ENCODE peak calls at places on chromosomes 12 and 14, in five cellular contexts. One of them, this sample, is unnamed.

GRCh38 chr12:76738824-76739579 is 24.9 kb upstream of the ZDHHC17 start:
- DNase-seq in esophagus squamous epithelium: no peak
- DNase-seq in Peyer's patch: no peak
- DNase-seq in cardiac muscle cell: no peak
- DNase-seq in kidney epithelial cell: no peak
- DNase-seq in this sample: no peak

GRCh38 chr12:117854339-117855012 is 114.3 kb downstream of the KSR2 start:
- DNase-seq in esophagus squamous epithelium: no peak
- DNase-seq in Peyer's patch: no peak
- DNase-seq in cardiac muscle cell: peak; percentile 63
- DNase-seq in kidney epithelial cell: no peak
- DNase-seq in this sample: no peak

GRCh38 chr14:70658899-70659298 is 17.2 kb downstream of the TTC9 start:
- DNase-seq in esophagus squamous epithelium: no peak
- DNase-seq in Peyer's patch: peak; percentile 47
- DNase-seq in cardiac muscle cell: no peak
- DNase-seq in kidney epithelial cell: no peak
- DNase-seq in this sample: no peak

GRCh38 chr14:104933721-104934379 is 9.2 kb downstream of the PLD4 start:
- DNase-seq in esophagus squamous epithelium: no peak
- DNase-seq in Peyer's patch: no peak
- DNase-seq in cardiac muscle cell: no peak
- DNase-seq in kidney epithelial cell: no peak
- DNase-seq in this sample: no peak

GRCh38 chr14:99313234-99313633 is 41.2 kb upstream of the BCL11B start:
- DNase-seq in esophagus squamous epithelium: no peak
- DNase-seq in Peyer's patch: no peak
- DNase-seq in cardiac muscle cell: no peak
- DNase-seq in kidney epithelial cell: no peak
- DNase-seq in this sample: no peak

GRCh38 chr12:119715268-119715620 is 47.3 kb downstream of the PRKAB1 start:
- DNase-seq in esophagus squamous epithelium: no peak
- DNase-seq in Peyer's patch: no peak
- DNase-seq in cardiac muscle cell: no peak
- DNase-seq in kidney epithelial cell: no peak
- DNase-seq in this sample: no peak

GRCh38 chr14:61221906-61222305 is 59.2 kb downstream of the TMEM30B start:
- DNase-seq in esophagus squamous epithelium: no peak
- DNase-seq in Peyer's patch: no peak
- DNase-seq in cardiac muscle cell: no peak
- DNase-seq in kidney epithelial cell: no peak
- DNase-seq in this sample: no peak

GRCh38 chr12:237026-237815 is 23.3 kb upstream of the SLC6A12 start:
- DNase-seq in esophagus squamous epithelium: no peak
- DNase-seq in Peyer's patch: no peak
- DNase-seq in cardiac muscle cell: no peak
- DNase-seq in kidney epithelial cell: no peak
- DNase-seq in this sample: no peak

GRCh38 chr12:4268549-4269181 is 4.9 kb upstream of the CCND2 start:
- DNase-seq in esophagus squamous epithelium: no peak
- DNase-seq in Peyer's patch: peak; percentile 48
- DNase-seq in cardiac muscle cell: no peak
- DNase-seq in kidney epithelial cell: no peak
- DNase-seq in this sample: no peak

GRCh38 chr12:26345471-26346003 is 150.2 kb downstream of the SSPN start:
- DNase-seq in esophagus squamous epithelium: no peak
- DNase-seq in Peyer's patch: no peak
- DNase-seq in cardiac muscle cell: no peak
- DNase-seq in kidney epithelial cell: no peak
- DNase-seq in this sample: no peak

GRCh38 chr12:28704477-28705169 is 444.5 kb upstream of the FAR2 start:
- DNase-seq in esophagus squamous epithelium: no peak
- DNase-seq in Peyer's patch: no peak
- DNase-seq in cardiac muscle cell: no peak
- DNase-seq in kidney epithelial cell: no peak
- DNase-seq in this sample: no peak

GRCh38 chr12:28711411-28711810 is 437.7 kb upstream of the FAR2 start:
- DNase-seq in esophagus squamous epithelium: no peak
- DNase-seq in Peyer's patch: no peak
- DNase-seq in cardiac muscle cell: no peak
- DNase-seq in kidney epithelial cell: no peak
- DNase-seq in this sample: no peak

GRCh38 chr12:28710882-28711281 is 438.2 kb upstream of the FAR2 start:
- DNase-seq in esophagus squamous epithelium: no peak
- DNase-seq in Peyer's patch: no peak
- DNase-seq in cardiac muscle cell: no peak
- DNase-seq in kidney epithelial cell: peak; percentile 25
- DNase-seq in this sample: peak; percentile 63

GRCh38 chr12:28708918-28709371 is 440.1 kb upstream of the FAR2 start:
- DNase-seq in esophagus squamous epithelium: no peak
- DNase-seq in Peyer's patch: no peak
- DNase-seq in cardiac muscle cell: no peak
- DNase-seq in kidney epithelial cell: no peak
- DNase-seq in this sample: peak; percentile 52

DNA sequence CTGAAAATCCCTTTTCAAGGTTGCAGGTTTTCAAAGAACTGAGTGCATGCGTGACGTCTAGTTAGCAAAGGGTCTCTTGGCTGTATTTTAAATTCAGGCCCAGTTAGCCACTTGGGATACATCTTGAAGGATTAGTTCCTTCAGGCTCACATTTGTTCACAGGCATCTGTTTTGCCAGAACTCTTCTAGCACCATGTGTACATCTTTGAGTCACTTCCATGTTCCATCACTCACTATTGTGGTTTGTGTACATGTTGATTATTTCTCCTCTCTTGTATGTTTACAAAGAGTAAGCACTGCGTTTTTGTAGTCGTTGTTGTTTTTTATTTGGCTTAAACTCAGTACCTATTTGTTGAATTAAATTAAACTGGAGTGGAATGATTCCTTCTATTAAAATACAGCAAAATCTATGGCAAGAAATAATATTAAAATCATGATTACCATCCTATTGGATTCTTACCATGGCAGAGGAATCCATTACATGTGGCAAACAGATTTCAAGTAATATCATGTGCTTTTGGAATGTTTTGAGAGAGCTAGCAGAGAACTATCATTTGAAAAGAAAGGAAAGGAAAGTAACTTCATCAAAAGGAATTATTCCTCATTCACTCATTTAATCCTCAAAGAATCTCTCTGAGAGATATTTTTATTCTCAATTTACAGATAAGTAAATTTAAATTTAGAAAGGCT is 438.9 kb upstream of the FAR2 start:
- DNase-seq in esophagus squamous epithelium: no peak
- DNase-seq in Peyer's patch: no peak
- DNase-seq in cardiac muscle cell: no peak
- DNase-seq in kidney epithelial cell: no peak
- DNase-seq in this sample: no peak
- TF ChIP-seq CTCF in esophagus squamous epithelium: no peak
- TF ChIP-seq CTCF in Peyer's patch: no peak
- TF ChIP-seq CTCF in cardiac muscle cell: no peak
- TF ChIP-seq CTCF in kidney epithelial cell: no peak
- TF ChIP-seq CTCF in this sample: no peak

DNA sequence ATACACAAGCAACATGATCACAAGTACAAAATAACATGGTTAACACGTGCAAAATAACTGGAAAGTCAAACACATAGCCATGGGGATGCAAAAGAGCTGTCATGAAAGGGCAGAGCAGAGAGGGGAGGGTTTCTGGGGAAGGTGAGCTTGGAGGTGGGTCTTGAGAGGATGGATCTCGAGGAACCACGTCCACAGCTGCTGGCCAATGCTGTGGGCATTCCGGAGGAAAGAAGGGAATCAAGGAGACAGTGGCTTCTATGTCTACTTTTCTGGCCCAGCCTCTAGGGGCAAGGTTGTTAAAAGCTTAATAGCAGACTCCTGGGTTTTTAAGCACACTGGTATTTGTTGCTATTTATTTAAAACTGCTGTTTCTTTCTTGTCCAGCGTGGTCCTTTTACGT is 8.4 kb upstream of the MYH7 start:
- DNase-seq in esophagus squamous epithelium: no peak
- DNase-seq in Peyer's patch: no peak
- DNase-seq in cardiac muscle cell: no peak
- DNase-seq in kidney epithelial cell: no peak
- DNase-seq in this sample: no peak
- H3K4me3 ChIP-seq in esophagus squamous epithelium: no peak overlapping the region
- H3K4me3 ChIP-seq in Peyer's patch: no peak overlapping the region
- H3K4me3 ChIP-seq in cardiac muscle cell: peak overlapping the region; percentile 3
- H3K4me3 ChIP-seq in kidney epithelial cell: no peak overlapping the region
- H3K4me3 ChIP-seq in this sample: no peak overlapping the region

GRCh38 chr12:47903927-47904646 is 707 bp downstream of the VDR start:
- DNase-seq in esophagus squamous epithelium: no peak
- DNase-seq in Peyer's patch: no peak
- DNase-seq in cardiac muscle cell: no peak
- DNase-seq in kidney epithelial cell: peak; percentile 38
- DNase-seq in this sample: peak; percentile 62

GRCh38 chr12:47901285-47902093 is 3.3 kb downstream of the VDR start:
- DNase-seq in esophagus squamous epithelium: no peak
- DNase-seq in Peyer's patch: no peak
- DNase-seq in cardiac muscle cell: no peak
- DNase-seq in kidney epithelial cell: no peak
- DNase-seq in this sample: no peak

GRCh38 chr12:47904647-47905312 is at the start of gene VDR:
- DNase-seq in esophagus squamous epithelium: no peak
- DNase-seq in Peyer's patch: peak; percentile 72
- DNase-seq in cardiac muscle cell: peak; percentile 79
- DNase-seq in kidney epithelial cell: peak; percentile 65
- DNase-seq in this sample: no peak

GRCh38 chr12:47902131-47902639 is 2.6 kb downstream of the VDR start:
- DNase-seq in esophagus squamous epithelium: no peak
- DNase-seq in Peyer's patch: no peak
- DNase-seq in cardiac muscle cell: no peak
- DNase-seq in kidney epithelial cell: no peak
- DNase-seq in this sample: no peak

DNA sequence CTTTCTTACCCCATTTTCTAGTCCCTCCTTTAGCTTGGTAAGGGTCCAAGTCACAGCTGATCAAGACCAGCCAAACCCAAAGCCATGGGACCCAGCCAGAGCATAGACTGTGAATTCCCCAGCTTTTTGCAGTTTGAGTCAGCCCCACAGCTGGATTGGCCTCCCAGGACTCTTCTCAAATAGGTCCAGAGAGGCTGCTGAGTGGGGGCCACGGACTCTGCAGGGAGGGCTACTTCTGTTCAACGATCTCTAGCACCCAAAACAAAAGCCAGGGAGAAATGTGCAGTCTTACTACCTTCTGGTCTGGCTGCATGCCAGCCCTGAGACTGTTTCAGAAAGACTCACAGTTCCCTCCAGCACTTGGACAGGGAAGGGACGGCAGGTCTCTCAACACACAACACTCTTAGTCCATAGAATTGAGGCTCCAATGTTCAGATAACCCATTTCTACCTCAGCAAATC is 1.6 kb downstream of the VDR start:
- DNase-seq in esophagus squamous epithelium: no peak
- DNase-seq in Peyer's patch: no peak
- DNase-seq in cardiac muscle cell: peak; percentile 58
- DNase-seq in kidney epithelial cell: peak; percentile 18
- DNase-seq in this sample: peak; percentile 92
- TF ChIP-seq CTCF in esophagus squamous epithelium: no peak
- TF ChIP-seq CTCF in Peyer's patch: no peak
- TF ChIP-seq CTCF in cardiac muscle cell: no peak
- TF ChIP-seq CTCF in kidney epithelial cell: no peak
- TF ChIP-seq CTCF in this sample: no peak

DNA sequence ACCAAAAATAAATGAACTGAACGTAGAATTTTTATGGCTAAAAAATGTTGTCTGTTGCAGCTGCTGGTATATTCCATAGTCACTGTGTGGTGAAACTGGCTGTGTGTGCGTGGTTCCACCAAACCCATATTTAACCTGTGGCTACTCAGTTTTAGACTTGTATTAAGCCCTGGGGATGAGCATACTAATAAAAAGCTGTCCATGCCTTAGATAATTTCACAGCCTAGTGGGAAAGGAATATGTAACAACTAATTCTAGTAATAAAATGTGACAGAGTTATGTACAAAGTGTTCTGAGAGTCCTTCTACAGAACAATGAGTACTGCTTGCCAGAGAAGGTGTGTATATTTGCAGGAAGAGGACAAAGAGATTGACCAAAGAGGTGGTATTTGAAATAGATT is 125.5 kb downstream of the TMTC3 start:
- DNase-seq in esophagus squamous epithelium: no peak
- DNase-seq in Peyer's patch: no peak
- DNase-seq in cardiac muscle cell: no peak
- DNase-seq in kidney epithelial cell: no peak
- DNase-seq in this sample: no peak
- H3K4me3 ChIP-seq in esophagus squamous epithelium: no peak overlapping the region
- H3K4me3 ChIP-seq in Peyer's patch: no peak overlapping the region
- H3K4me3 ChIP-seq in cardiac muscle cell: no peak overlapping the region
- H3K4me3 ChIP-seq in kidney epithelial cell: no peak overlapping the region
- H3K4me3 ChIP-seq in this sample: no peak overlapping the region

GRCh38 chr12:21606175-21606574 is 1.5 kb upstream of the GYS2 start:
- DNase-seq in esophagus squamous epithelium: no peak
- DNase-seq in Peyer's patch: no peak
- DNase-seq in cardiac muscle cell: no peak
- DNase-seq in kidney epithelial cell: no peak
- DNase-seq in this sample: no peak

GRCh38 chr12:21602774-21603173 is 1.9 kb downstream of the GYS2 start:
- DNase-seq in esophagus squamous epithelium: no peak
- DNase-seq in Peyer's patch: no peak
- DNase-seq in cardiac muscle cell: no peak
- DNase-seq in kidney epithelial cell: no peak
- DNase-seq in this sample: no peak

GRCh38 chr12:21604245-21605101 is at the start of gene GYS2:
- DNase-seq in esophagus squamous epithelium: no peak
- DNase-seq in Peyer's patch: no peak
- DNase-seq in cardiac muscle cell: no peak
- DNase-seq in kidney epithelial cell: no peak
- DNase-seq in this sample: no peak

GRCh38 chr12:21607701-21608100 is 3.1 kb upstream of the GYS2 start:
- DNase-seq in esophagus squamous epithelium: no peak
- DNase-seq in Peyer's patch: no peak
- DNase-seq in cardiac muscle cell: peak; percentile 10
- DNase-seq in kidney epithelial cell: peak; percentile 10
- DNase-seq in this sample: peak; percentile 11
- TF ChIP-seq CTCF in esophagus squamous epithelium: no peak
- TF ChIP-seq CTCF in Peyer's patch: peak; percentile 31
- TF ChIP-seq CTCF in cardiac muscle cell: peak; percentile 24
- TF ChIP-seq CTCF in kidney epithelial cell: peak; percentile 40
- TF ChIP-seq CTCF in this sample: peak; percentile 14

GRCh38 chr14:100438271-100438670 is 115.1 kb downstream of the SLC25A47 start:
- DNase-seq in esophagus squamous epithelium: no peak
- DNase-seq in Peyer's patch: no peak
- DNase-seq in cardiac muscle cell: no peak
- DNase-seq in kidney epithelial cell: no peak
- DNase-seq in this sample: no peak
- H3K4me3 ChIP-seq in esophagus squamous epithelium: no peak overlapping the region
- H3K4me3 ChIP-seq in Peyer's patch: no peak overlapping the region
- H3K4me3 ChIP-seq in cardiac muscle cell: no peak overlapping the region
- H3K4me3 ChIP-seq in kidney epithelial cell: no peak overlapping the region
- H3K4me3 ChIP-seq in this sample: no peak overlapping the region

GRCh38 chr12:104985206-104985605 is 910 bp upstream of the NOPCHAP1 start:
- DNase-seq in esophagus squamous epithelium: no peak
- DNase-seq in Peyer's patch: no peak
- DNase-seq in cardiac muscle cell: no peak
- DNase-seq in kidney epithelial cell: no peak
- DNase-seq in this sample: no peak
- TF ChIP-seq CTCF in esophagus squamous epithelium: no peak
- TF ChIP-seq CTCF in Peyer's patch: no peak
- TF ChIP-seq CTCF in cardiac muscle cell: no peak
- TF ChIP-seq CTCF in kidney epithelial cell: no peak
- TF ChIP-seq CTCF in this sample: no peak